ENCODE peak calls at places on chromosomes 12 and 14, in six cellular contexts. O, T, V, W, X and U are unnamed samples.

GRCh38 chr12:28699029-28699428 is 450.0 kb upstream of the FAR2 start:
- ATAC-seq in O (no peak), T (no peak), V (no peak), W (no peak), X (no peak), U (no peak)

GRCh38 chr12:12007001-12007712 is 63.6 kb upstream of the BCL2L14 start:
- ATAC-seq in O (no peak), T (no peak), V (peak), W (no peak), X (no peak), U (peak)

GRCh38 chr12:99498756-99499155 is 148.8 kb upstream of the GARIN6 start:
- ATAC-seq in O (no peak), T (no peak), V (no peak), W (no peak), X (no peak), U (no peak)

GRCh38 chr12:102167821-102168605 is 29.6 kb downstream of the PMCH start:
- ATAC-seq in O (no peak), T (no peak), V (peak), W (no peak), X (no peak), U (peak)

GRCh38 chr12:57129311-57130288 is 1.3 kb downstream of the LRP1 start:
- ATAC-seq in O (no peak), T (no peak), V (no peak), W (no peak), X (peak), U (no peak)

GRCh38 chr14:47674546-47675238 is 713 bp downstream of the MDGA2 start:
- ATAC-seq in O (no peak), T (no peak), V (no peak), W (no peak), X (no peak), U (no peak)

GRCh38 chr12:108328420-108328819 is 10.7 kb downstream of the CMKLR1 start:
- ATAC-seq in O (no peak), T (peak), V (no peak), W (no peak), X (peak), U (no peak)

GRCh38 chr14:69643430-69644200 is 32.2 kb downstream of the SUSD6 start:
- ATAC-seq in O (peak), T (peak), V (peak), W (peak), X (peak), U (peak)

GRCh38 chr14:104753528-104754212 is 723 bp downstream of the SIVA1 start:
- ATAC-seq in O (no peak), T (no peak), V (no peak), W (no peak), X (peak), U (no peak)